ENCODE peak calls at places on chromosome X, in eight cellular contexts. A is neural progenitor cell, S is colonic mucosa, Y is spleen, E is iPS DF 6.9, U is breast epithelium, Q is GM23248, T is body of pancreas. Z is an unnamed sample. For H3K36me3 and H3K9me3, the result is how much of the 10 kb centered on the place peaks cover.

GRCh38 chrX:19811807-19812604 is 75.4 kb downstream of the SH3KBP1 start:
- DNase-seq in A (no peak), S (no peak), Y (no peak), E (no peak), U (no peak), Q (peak), T (no peak), Z (peak)

GRCh38 chrX:118536687-118537461 is 41.3 kb downstream of the DOCK11 start:
- DNase-seq in A (peak), S (no peak), Y (no peak), E (no peak), U (no peak), Q (peak), T (no peak), Z (no peak)

GRCh38 chrX:71938371-71938770 is 27.7 kb downstream of the NHSL2 start:
- DNase-seq in A (no peak), S (no peak), Y (no peak), E (no peak), U (no peak), Q (no peak), T (no peak), Z (no peak)

GRCh38 chrX:70196961-70197805 is 19.9 kb downstream of the DGAT2L6 start:
- DNase-seq in A (peak), S (peak), Y (no peak), E (peak), U (no peak), Q (peak), T (peak), Z (peak)

GRCh38 chrX:47513697-47514085 is 30.7 kb upstream of the ZNF41 start:
- DNase-seq in A (no peak), S (no peak), Y (no peak), E (no peak), U (no peak), Q (no peak), T (no peak), Z (no peak)

GRCh38 chrX:135295238-135295943 is 13.9 kb upstream of the ETDC start:
- DNase-seq in A (peak), S (peak), Y (peak), E (no peak), U (no peak), Q (no peak), T (no peak), Z (no peak)

GRCh38 chrX:48700951-48701653 is 4.6 kb downstream of the SUV39H1 start:
- DNase-seq in A (no peak), S (no peak), Y (peak), E (no peak), U (no peak), Q (no peak), T (no peak), Z (no peak)

GRCh38 chrX:13875572-13875971 is 58.7 kb upstream of the GPM6B start:
- DNase-seq in A (no peak), S (no peak), Y (no peak), E (no peak), U (no peak), Q (no peak), T (no peak), Z (no peak)

GRCh38 chrX:136106920-136107534 is 40.3 kb upstream of the FHL1 start:
- DNase-seq in A (no peak), S (no peak), Y (no peak), E (no peak), U (no peak), Q (peak), T (no peak), Z (no peak)

GRCh38 chrX:3129256-3129655 is 88.0 kb downstream of the ARSF start:
- DNase-seq in A (no peak), S (no peak), Y (no peak), E (no peak), U (no peak), Q (no peak), T (no peak), Z (no peak)

GRCh38 chrX:131677655-131678628 is 134.1 kb downstream of the OR13H1 start:
- DNase-seq in A (peak), S (peak), Y (peak), E (peak), U (no peak), Q (peak), T (peak), Z (peak)

GRCh38 chrX:1491851-1492349 is 39.2 kb upstream of the ASMTL start:
- DNase-seq in A (peak), S (no peak), Y (peak), E (peak), U (no peak), Q (peak), T (no peak), Z (peak)

GRCh38 chrX:87727615-87728014 is 210.0 kb downstream of the KLHL4 start:
- DNase-seq in A (no peak), S (no peak), Y (no peak), E (no peak), U (no peak), Q (no peak), T (no peak), Z (no peak)

GRCh38 chrX:11533211-11533651 is 132.5 kb downstream of the ARHGAP6 start:
- DNase-seq in A (peak), S (no peak), Y (no peak), E (no peak), U (no peak), Q (peak), T (no peak), Z (no peak)

GRCh38 chrX:85627363-85627762 is 247.9 kb upstream of the POF1B start:
- DNase-seq in A (peak), S (no peak), Y (no peak), E (no peak), U (no peak), Q (peak), T (no peak), Z (no peak)

DNA sequence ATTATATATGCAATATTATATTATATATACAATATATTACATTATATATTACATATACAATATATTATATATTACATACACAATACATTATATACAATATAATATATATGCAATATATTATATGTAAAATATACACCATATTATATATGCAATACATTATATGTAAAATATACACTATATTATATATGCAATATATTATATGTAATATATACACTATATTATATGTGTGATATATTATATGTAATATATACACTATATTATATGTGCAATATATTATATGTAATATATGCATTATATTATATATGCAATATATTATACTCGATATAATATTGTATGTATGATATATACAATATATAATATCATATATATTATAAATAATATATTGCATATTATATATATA is 457.4 kb downstream of the SMARCA1 start:
- DNase-seq in A (no peak), S (no peak), Y (no peak), E (no peak), U (no peak), Q (no peak), T (no peak), Z (no peak)
- H3K36me3 ChIP-seq in A (under half), S (under half), Y (under half), E (under half), U (under half), Q (under half), T (under half), Z (under half)

DNA sequence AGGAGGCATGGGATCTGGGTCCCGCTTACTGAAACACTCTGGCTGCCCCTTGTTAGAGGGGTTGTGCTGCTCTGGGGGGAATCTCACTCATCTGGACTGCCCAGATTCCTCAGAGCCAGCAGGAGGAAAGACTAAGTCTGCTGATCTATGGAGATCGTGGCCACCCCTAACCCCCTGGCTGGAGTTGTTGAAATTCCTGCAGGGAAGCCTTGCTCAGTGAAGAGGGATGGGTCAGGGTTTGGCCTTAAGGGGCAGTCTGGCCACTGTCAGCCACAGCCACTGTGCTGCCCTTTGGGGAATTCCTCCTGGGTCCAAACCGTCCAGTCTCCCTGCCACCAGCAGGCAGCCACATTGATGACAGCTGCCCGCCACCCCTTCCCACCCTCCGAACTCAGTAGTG is 362.0 kb upstream of the AMOT start:
- DNase-seq in A (no peak), S (no peak), Y (no peak), E (no peak), U (no peak), Q (no peak), T (no peak), Z (no peak)
- H3K9me3 ChIP-seq in A (under half), S (under half), Y (under half), E (under half), U (under half), Q (under half), T (under half), Z (under half)

GRCh38 chrX:40074080-40074958 is 23.4 kb downstream of the BCOR start:
- DNase-seq in A (no peak), S (no peak), Y (peak), E (no peak), U (no peak), Q (no peak), T (no peak), Z (no peak)

GRCh38 chrX:40077176-40077575 is 20.6 kb downstream of the BCOR start:
- DNase-seq in A (no peak), S (no peak), Y (no peak), E (no peak), U (no peak), Q (no peak), T (no peak), Z (no peak)

GRCh38 chrX:40073439-40074054 is 24.2 kb downstream of the BCOR start:
- DNase-seq in A (no peak), S (no peak), Y (peak), E (no peak), U (no peak), Q (no peak), T (no peak), Z (no peak)

GRCh38 chrX:40076750-40077149 is 21.0 kb downstream of the BCOR start:
- DNase-seq in A (no peak), S (no peak), Y (no peak), E (no peak), U (no peak), Q (no peak), T (no peak), Z (no peak)

DNA sequence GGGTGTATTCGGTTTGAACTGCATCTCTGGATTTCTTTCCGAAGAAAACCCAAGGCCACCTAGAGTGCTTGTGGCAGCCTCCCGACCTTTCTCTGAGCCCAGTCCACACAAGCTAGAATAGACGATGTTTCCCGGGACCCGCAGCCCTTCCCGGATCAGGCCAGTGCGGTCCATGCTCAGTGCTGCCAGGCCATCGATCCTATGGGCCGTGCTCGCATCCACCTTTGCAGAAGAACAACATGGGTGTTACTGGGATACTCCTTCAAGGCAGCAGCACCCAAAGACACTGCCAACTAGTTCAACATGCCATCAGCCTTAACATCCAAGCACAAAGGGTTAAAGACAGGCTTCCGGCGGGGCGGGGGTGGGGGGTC is 22.8 kb downstream of the BCOR start:
- DNase-seq in A (no peak), S (no peak), Y (peak), E (no peak), U (no peak), Q (no peak), T (no peak), Z (no peak)
- H3K4me3 ChIP-seq in A (no peak), S (no peak), Y (no peak), E (no peak), U (no peak), Q (no peak), T (no peak), Z (no peak)

DNA sequence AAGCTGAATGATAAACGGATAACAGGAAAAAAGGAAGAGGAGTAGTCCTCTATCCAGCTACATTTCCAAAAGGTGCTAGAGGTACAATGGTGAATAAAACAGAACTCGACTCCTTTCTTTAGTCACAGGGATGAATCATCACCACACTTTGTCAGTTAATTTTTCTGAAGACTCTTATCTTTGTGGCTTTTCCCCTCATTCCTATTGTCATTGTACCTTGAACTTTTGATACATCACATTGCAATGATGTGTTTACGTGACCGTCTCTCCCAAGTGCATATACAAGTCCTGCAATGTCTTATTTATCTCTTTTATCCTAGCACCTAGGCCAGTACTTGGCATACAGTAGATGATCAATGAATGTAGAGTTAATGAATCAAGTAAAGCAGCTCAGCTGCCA is 134.7 kb downstream of the LHFPL1 start:
- DNase-seq in A (no peak), S (no peak), Y (no peak), E (no peak), U (no peak), Q (no peak), T (no peak), Z (no peak)
- H3K36me3 ChIP-seq in A (under half), S (under half), Y (under half), E (under half), U (under half), Q (under half), T (under half), Z (under half)